ENCODE peak calls at places on chromosomes 11 and 22, in ten cellular contexts. One of them, this sample, is unnamed. For H3K4me1, the result is how much of the 10 kb centered on the place peaks cover.

GRCh38 chr22:41369089-41369745 is 12.5 kb upstream of the TEF start:
- DNase-seq in GM23338: no peak
- DNase-seq in fibroblast of lung: no peak
- DNase-seq in IMR-90: no peak
- DNase-seq in spleen: no peak
- DNase-seq in tibial nerve: no peak
- DNase-seq in upper lobe of right lung: no peak
- DNase-seq in cardiac muscle cell: no peak
- DNase-seq in PC-9: no peak
- DNase-seq in GM12878: no peak
- DNase-seq in this sample: no peak

GRCh38 chr22:39176067-39176621 is 23.7 kb upstream of the CBX7 start:
- DNase-seq in GM23338: peak
- DNase-seq in cardiac muscle cell: peak
- DNase-seq in PC-9: peak
- DNase-seq in IMR-90: peak
- DNase-seq in fibroblast of lung: peak
- DNase-seq in tibial nerve: peak
- DNase-seq in spleen: peak
- DNase-seq in upper lobe of right lung: peak
- DNase-seq in GM12878: no peak
- DNase-seq in this sample: peak

GRCh38 chr11:68381716-68382115 is 69.3 kb downstream of the LRP5 start:
- DNase-seq in IMR-90: no peak
- DNase-seq in tibial nerve: no peak
- DNase-seq in spleen: no peak
- DNase-seq in cardiac muscle cell: no peak
- DNase-seq in GM23338: no peak
- DNase-seq in GM12878: no peak
- DNase-seq in upper lobe of right lung: no peak
- DNase-seq in PC-9: no peak
- DNase-seq in fibroblast of lung: no peak
- DNase-seq in this sample: no peak

GRCh38 chr11:73528420-73528819 is 69.5 kb downstream of the FAM168A start:
- DNase-seq in GM12878: no peak
- DNase-seq in cardiac muscle cell: no peak
- DNase-seq in tibial nerve: no peak
- DNase-seq in PC-9: no peak
- DNase-seq in IMR-90: no peak
- DNase-seq in upper lobe of right lung: no peak
- DNase-seq in GM23338: no peak
- DNase-seq in spleen: no peak
- DNase-seq in fibroblast of lung: no peak
- DNase-seq in this sample: no peak

GRCh38 chr22:49100764-49101163 is 726.9 kb downstream of the BRD1 start:
- DNase-seq in fibroblast of lung: no peak
- DNase-seq in cardiac muscle cell: no peak
- DNase-seq in spleen: peak
- DNase-seq in IMR-90: no peak
- DNase-seq in tibial nerve: no peak
- DNase-seq in GM23338: no peak
- DNase-seq in PC-9: no peak
- DNase-seq in upper lobe of right lung: peak
- DNase-seq in GM12878: no peak
- DNase-seq in this sample: no peak

GRCh38 chr11:75383246-75383645 is 16.1 kb upstream of the RPS3 start:
- DNase-seq in upper lobe of right lung: peak
- DNase-seq in spleen: peak
- DNase-seq in IMR-90: no peak
- DNase-seq in cardiac muscle cell: no peak
- DNase-seq in PC-9: peak
- DNase-seq in fibroblast of lung: no peak
- DNase-seq in tibial nerve: no peak
- DNase-seq in GM23338: peak
- DNase-seq in GM12878: no peak
- DNase-seq in this sample: no peak

GRCh38 chr22:27749597-27750225 is 51.8 kb downstream of the MN1 start:
- DNase-seq in PC-9: no peak
- DNase-seq in cardiac muscle cell: peak
- DNase-seq in tibial nerve: no peak
- DNase-seq in spleen: peak
- DNase-seq in GM12878: no peak
- DNase-seq in IMR-90: peak
- DNase-seq in fibroblast of lung: peak
- DNase-seq in GM23338: peak
- DNase-seq in upper lobe of right lung: no peak
- DNase-seq in this sample: no peak

GRCh38 chr22:50477923-50478322 is 3.1 kb upstream of the SBF1 start:
- DNase-seq in upper lobe of right lung: no peak
- DNase-seq in PC-9: no peak
- DNase-seq in spleen: no peak
- DNase-seq in fibroblast of lung: no peak
- DNase-seq in tibial nerve: no peak
- DNase-seq in GM12878: no peak
- DNase-seq in GM23338: no peak
- DNase-seq in IMR-90: no peak
- DNase-seq in cardiac muscle cell: no peak
- DNase-seq in this sample: no peak

GRCh38 chr11:121255473-121256125 is 37.0 kb upstream of the SC5D start:
- DNase-seq in GM12878: no peak
- DNase-seq in tibial nerve: no peak
- DNase-seq in PC-9: no peak
- DNase-seq in spleen: no peak
- DNase-seq in GM23338: peak
- DNase-seq in IMR-90: no peak
- DNase-seq in upper lobe of right lung: no peak
- DNase-seq in cardiac muscle cell: no peak
- DNase-seq in fibroblast of lung: no peak
- DNase-seq in this sample: no peak

GRCh38 chr11:111870522-111870886 is 877 bp downstream of the ALG9 start:
- DNase-seq in fibroblast of lung: no peak
- DNase-seq in tibial nerve: no peak
- DNase-seq in spleen: no peak
- DNase-seq in upper lobe of right lung: no peak
- DNase-seq in cardiac muscle cell: no peak
- DNase-seq in GM12878: peak
- DNase-seq in PC-9: peak
- DNase-seq in GM23338: no peak
- DNase-seq in IMR-90: no peak
- DNase-seq in this sample: no peak

GRCh38 chr11:72793452-72794367 is at the start of gene STARD10:
- DNase-seq in PC-9: peak
- DNase-seq in upper lobe of right lung: peak
- DNase-seq in GM23338: peak
- DNase-seq in GM12878: peak
- DNase-seq in fibroblast of lung: peak
- DNase-seq in tibial nerve: peak
- DNase-seq in cardiac muscle cell: peak
- DNase-seq in spleen: peak
- DNase-seq in IMR-90: peak
- DNase-seq in this sample: peak

GRCh38 chr11:11148104-11148509 is 204.9 kb downstream of the CSNK2A3 start:
- DNase-seq in GM23338: peak
- DNase-seq in cardiac muscle cell: peak
- DNase-seq in PC-9: no peak
- DNase-seq in GM12878: no peak
- DNase-seq in IMR-90: peak
- DNase-seq in tibial nerve: peak
- DNase-seq in fibroblast of lung: peak
- DNase-seq in upper lobe of right lung: peak
- DNase-seq in spleen: no peak
- DNase-seq in this sample: peak

GRCh38 chr11:10605941-10606381 is 37.5 kb upstream of the LYVE1 start:
- DNase-seq in spleen: peak
- DNase-seq in PC-9: no peak
- DNase-seq in upper lobe of right lung: peak
- DNase-seq in GM12878: no peak
- DNase-seq in tibial nerve: peak
- DNase-seq in fibroblast of lung: peak
- DNase-seq in GM23338: peak
- DNase-seq in IMR-90: peak
- DNase-seq in cardiac muscle cell: peak
- DNase-seq in this sample: no peak

GRCh38 chr11:47215366-47215925 is 672 bp downstream of the DDB2 start:
- DNase-seq in cardiac muscle cell: no peak
- DNase-seq in GM12878: peak
- DNase-seq in PC-9: peak
- DNase-seq in spleen: no peak
- DNase-seq in GM23338: no peak
- DNase-seq in IMR-90: no peak
- DNase-seq in fibroblast of lung: peak
- DNase-seq in upper lobe of right lung: no peak
- DNase-seq in tibial nerve: no peak
- DNase-seq in this sample: no peak

GRCh38 chr11:13448876-13449275 is 14.1 kb downstream of the BTBD10 start:
- DNase-seq in tibial nerve: peak
- DNase-seq in IMR-90: peak
- DNase-seq in spleen: no peak
- DNase-seq in GM23338: no peak
- DNase-seq in fibroblast of lung: peak
- DNase-seq in cardiac muscle cell: no peak
- DNase-seq in GM12878: no peak
- DNase-seq in PC-9: no peak
- DNase-seq in upper lobe of right lung: no peak
- DNase-seq in this sample: no peak

GRCh38 chr11:10305964-10306918 is 1.4 kb downstream of the ADM start:
- DNase-seq in PC-9: no peak
- DNase-seq in upper lobe of right lung: no peak
- DNase-seq in spleen: peak
- DNase-seq in fibroblast of lung: peak
- DNase-seq in GM23338: peak
- DNase-seq in IMR-90: peak
- DNase-seq in tibial nerve: no peak
- DNase-seq in cardiac muscle cell: peak
- DNase-seq in GM12878: no peak
- DNase-seq in this sample: no peak

DNA sequence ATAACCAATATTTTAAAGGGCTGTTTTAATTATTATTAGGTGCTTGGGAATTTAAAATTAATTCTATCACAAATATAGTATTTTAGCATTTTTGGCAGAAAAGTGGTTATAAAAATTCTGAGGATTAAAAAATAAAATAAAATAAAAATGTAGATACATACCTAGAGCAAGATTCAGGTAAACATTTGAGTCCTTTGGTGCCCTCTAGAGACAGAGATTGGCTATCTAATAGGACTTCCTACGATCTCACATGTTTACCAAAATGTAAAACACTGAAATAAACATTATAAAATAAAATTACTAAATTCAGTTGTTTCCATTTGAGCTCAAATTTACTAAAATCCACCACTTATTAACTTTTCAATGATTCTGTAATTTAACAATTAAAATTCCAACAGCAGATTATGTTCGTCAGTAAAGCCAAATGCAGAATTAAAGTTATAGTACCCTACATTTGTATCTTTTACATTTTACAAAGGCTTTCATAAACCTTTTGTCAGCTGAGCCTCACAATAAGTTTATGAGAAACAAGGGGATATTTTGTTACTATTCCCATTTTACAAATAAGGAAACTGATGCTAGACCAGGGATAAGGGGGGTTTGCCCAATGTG is 27.7 kb downstream of the SLC36A4 start:
- DNase-seq in IMR-90: peak
- DNase-seq in upper lobe of right lung: no peak
- DNase-seq in fibroblast of lung: peak
- DNase-seq in cardiac muscle cell: peak
- DNase-seq in PC-9: no peak
- DNase-seq in tibial nerve: no peak
- DNase-seq in GM12878: no peak
- DNase-seq in GM23338: peak
- DNase-seq in spleen: no peak
- DNase-seq in this sample: no peak
- TF ChIP-seq CTCF in IMR-90: peak
- TF ChIP-seq CTCF in upper lobe of right lung: peak
- TF ChIP-seq CTCF in fibroblast of lung: peak
- TF ChIP-seq CTCF in cardiac muscle cell: peak
- TF ChIP-seq CTCF in PC-9: peak
- TF ChIP-seq CTCF in tibial nerve: no peak
- TF ChIP-seq CTCF in GM12878: peak
- TF ChIP-seq CTCF in GM23338: peak
- TF ChIP-seq CTCF in spleen: no peak
- TF ChIP-seq CTCF in this sample: no peak

DNA sequence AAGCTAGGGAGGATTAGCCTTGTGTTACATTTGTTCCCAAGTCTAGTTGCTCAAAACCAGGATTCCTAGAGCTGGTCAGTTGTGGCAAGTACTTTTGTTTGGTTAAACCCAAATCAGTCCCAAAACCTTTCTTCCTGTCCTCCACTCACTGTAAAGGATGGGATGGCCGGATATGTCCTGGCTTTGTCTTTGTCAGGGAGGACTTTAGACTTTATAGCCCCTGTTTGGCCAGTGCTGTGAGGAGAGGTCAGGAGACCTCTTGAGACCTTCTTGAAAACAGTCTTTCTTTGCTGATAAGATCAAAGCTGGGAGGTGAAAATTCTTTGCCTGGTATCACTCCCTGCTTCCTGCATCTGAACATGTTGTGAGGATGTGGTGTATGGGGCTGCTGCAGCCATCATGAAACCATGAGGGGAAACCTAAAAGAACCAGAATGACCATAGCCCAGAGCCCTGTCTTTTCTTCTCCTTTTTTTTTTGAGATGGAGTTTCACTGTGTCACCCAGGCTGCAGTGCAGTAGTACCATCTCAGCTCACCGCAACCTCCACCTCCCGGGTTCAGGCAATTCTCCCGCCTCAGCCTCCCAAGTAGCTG is 43.6 kb upstream of the FTH1 start:
- DNase-seq in cardiac muscle cell: no peak
- DNase-seq in GM23338: no peak
- DNase-seq in upper lobe of right lung: no peak
- DNase-seq in fibroblast of lung: no peak
- DNase-seq in spleen: no peak
- DNase-seq in tibial nerve: no peak
- DNase-seq in PC-9: no peak
- DNase-seq in GM12878: no peak
- DNase-seq in IMR-90: no peak
- DNase-seq in this sample: no peak
- H3K27ac ChIP-seq in cardiac muscle cell: no peak
- H3K27ac ChIP-seq in GM23338: no peak
- H3K27ac ChIP-seq in upper lobe of right lung: no peak
- H3K27ac ChIP-seq in fibroblast of lung: no peak
- H3K27ac ChIP-seq in spleen: no peak
- H3K27ac ChIP-seq in tibial nerve: no peak
- H3K27ac ChIP-seq in PC-9: no peak
- H3K27ac ChIP-seq in GM12878: no peak
- H3K27ac ChIP-seq in IMR-90: no peak
- H3K27ac ChIP-seq in this sample: no peak

GRCh38 chr11:128719556-128719824 is 25.6 kb downstream of the FLI1 start:
- DNase-seq in PC-9: no peak
- DNase-seq in IMR-90: no peak
- DNase-seq in spleen: no peak
- DNase-seq in upper lobe of right lung: no peak
- DNase-seq in GM23338: no peak
- DNase-seq in GM12878: no peak
- DNase-seq in fibroblast of lung: no peak
- DNase-seq in tibial nerve: no peak
- DNase-seq in cardiac muscle cell: no peak
- DNase-seq in this sample: no peak
- H3K4me1 ChIP-seq in PC-9: under half
- H3K4me1 ChIP-seq in IMR-90: under half
- H3K4me1 ChIP-seq in spleen: half or more
- H3K4me1 ChIP-seq in upper lobe of right lung: half or more
- H3K4me1 ChIP-seq in GM23338: half or more
- H3K4me1 ChIP-seq in GM12878: half or more
- H3K4me1 ChIP-seq in fibroblast of lung: under half
- H3K4me1 ChIP-seq in tibial nerve: under half
- H3K4me1 ChIP-seq in cardiac muscle cell: under half
- H3K4me1 ChIP-seq in this sample: under half

GRCh38 chr11:69644962-69645675 is 4.2 kb downstream of the CCND1 start:
- DNase-seq in spleen: peak
- DNase-seq in IMR-90: no peak
- DNase-seq in tibial nerve: no peak
- DNase-seq in upper lobe of right lung: peak
- DNase-seq in fibroblast of lung: no peak
- DNase-seq in GM23338: no peak
- DNase-seq in PC-9: no peak
- DNase-seq in cardiac muscle cell: no peak
- DNase-seq in GM12878: no peak
- DNase-seq in this sample: no peak
- TF ChIP-seq CTCF in spleen: no peak
- TF ChIP-seq CTCF in IMR-90: no peak
- TF ChIP-seq CTCF in tibial nerve: no peak
- TF ChIP-seq CTCF in upper lobe of right lung: no peak
- TF ChIP-seq CTCF in fibroblast of lung: no peak
- TF ChIP-seq CTCF in GM23338: peak
- TF ChIP-seq CTCF in PC-9: no peak
- TF ChIP-seq CTCF in cardiac muscle cell: no peak
- TF ChIP-seq CTCF in GM12878: no peak
- TF ChIP-seq CTCF in this sample: no peak